ENCODE peak calls at places on chromosomes 1 and 21, in eight cellular contexts. H, C, G, F, Z, P, W and I are unnamed samples. For H3K4me1, the result is how much of the 10 kb centered on the place peaks cover.

GRCh38 chr1:116817582-116818064 is 63.4 kb downstream of the CD2 start:
- DNase-seq in H (peak), C (peak), G (peak), F (peak), Z (no peak), P (no peak), W (peak), I (peak)

GRCh38 chr1:238485062-238485905 is 594.6 kb upstream of the ZP4 start:
- DNase-seq in H (no peak), C (no peak), G (no peak), F (no peak), Z (no peak), P (no peak), W (peak), I (no peak)

GRCh38 chr1:20255666-20256065 is 35.0 kb upstream of the VWA5B1 start:
- DNase-seq in H (no peak), C (peak), G (no peak), F (no peak), Z (no peak), P (no peak), W (peak), I (no peak)

GRCh38 chr1:10799726-10800125 is 3.3 kb upstream of the CASZ1 start:
- DNase-seq in H (peak), C (no peak), G (no peak), F (no peak), Z (no peak), P (no peak), W (no peak), I (no peak)

GRCh38 chr1:159171254-159171687 is at the start of gene CADM3:
- DNase-seq in H (no peak), C (peak), G (no peak), F (no peak), Z (peak), P (no peak), W (no peak), I (no peak)

GRCh38 chr1:7265771-7266371 is 480.6 kb downstream of the CAMTA1 start:
- DNase-seq in H (no peak), C (peak), G (no peak), F (no peak), Z (no peak), P (no peak), W (peak), I (peak)

GRCh38 chr1:110215621-110216020 is 5.5 kb downstream of the KCNC4 start:
- DNase-seq in H (no peak), C (no peak), G (no peak), F (no peak), Z (no peak), P (no peak), W (no peak), I (no peak)

GRCh38 chr1:179119466-179119865 is 37.6 kb downstream of the TOR3A start:
- DNase-seq in H (no peak), C (no peak), G (no peak), F (no peak), Z (no peak), P (no peak), W (no peak), I (no peak)

GRCh38 chr1:183757061-183757460 is 47.9 kb upstream of the RGL1 start:
- DNase-seq in H (no peak), C (no peak), G (no peak), F (no peak), Z (no peak), P (no peak), W (peak), I (no peak)

GRCh38 chr1:193283026-193283425 is 96.6 kb upstream of the B3GALT2 start:
- DNase-seq in H (no peak), C (no peak), G (no peak), F (no peak), Z (no peak), P (no peak), W (peak), I (no peak)

GRCh38 chr1:242651817-242652216 is 127.3 kb upstream of the PLD5 start:
- DNase-seq in H (no peak), C (no peak), G (no peak), F (no peak), Z (no peak), P (no peak), W (no peak), I (no peak)

GRCh38 chr1:151165281-151165737 is 393 bp downstream of the LYSMD1 start:
- DNase-seq in H (no peak), C (peak), G (no peak), F (no peak), Z (peak), P (no peak), W (peak), I (no peak)

GRCh38 chr1:184330884-184331283 is 55.9 kb upstream of the C1orf21 start:
- DNase-seq in H (no peak), C (no peak), G (no peak), F (no peak), Z (no peak), P (no peak), W (no peak), I (no peak)

GRCh38 chr1:189681252-189681919 is 796.3 kb downstream of the BRINP3 start:
- DNase-seq in H (no peak), C (no peak), G (no peak), F (no peak), Z (no peak), P (no peak), W (no peak), I (no peak)

GRCh38 chr1:99598738-99599411 is 47.0 kb upstream of the PALMD start:
- DNase-seq in H (no peak), C (no peak), G (no peak), F (no peak), Z (peak), P (no peak), W (no peak), I (no peak)

GRCh38 chr1:31483012-31483946 is 70.3 kb downstream of the SERINC2 start:
- DNase-seq in H (no peak), C (peak), G (no peak), F (no peak), Z (no peak), P (no peak), W (peak), I (no peak)

GRCh38 chr1:10530281-10530740 is 55.6 kb downstream of the PEX14 start:
- DNase-seq in H (peak), C (no peak), G (no peak), F (no peak), Z (no peak), P (peak), W (no peak), I (no peak)

GRCh38 chr1:47554901-47555300 is 117.1 kb downstream of the FOXD2 start:
- DNase-seq in H (no peak), C (no peak), G (no peak), F (no peak), Z (no peak), P (no peak), W (peak), I (no peak)

GRCh38 chr1:147210987-147211386 is 14.2 kb downstream of the FMO5 start:
- DNase-seq in H (no peak), C (no peak), G (no peak), F (no peak), Z (no peak), P (no peak), W (no peak), I (no peak)

GRCh38 chr1:153752561-153753195 is 22.5 kb upstream of the SLC27A3 start:
- DNase-seq in H (no peak), C (no peak), G (no peak), F (no peak), Z (peak), P (peak), W (peak), I (no peak)

DNA sequence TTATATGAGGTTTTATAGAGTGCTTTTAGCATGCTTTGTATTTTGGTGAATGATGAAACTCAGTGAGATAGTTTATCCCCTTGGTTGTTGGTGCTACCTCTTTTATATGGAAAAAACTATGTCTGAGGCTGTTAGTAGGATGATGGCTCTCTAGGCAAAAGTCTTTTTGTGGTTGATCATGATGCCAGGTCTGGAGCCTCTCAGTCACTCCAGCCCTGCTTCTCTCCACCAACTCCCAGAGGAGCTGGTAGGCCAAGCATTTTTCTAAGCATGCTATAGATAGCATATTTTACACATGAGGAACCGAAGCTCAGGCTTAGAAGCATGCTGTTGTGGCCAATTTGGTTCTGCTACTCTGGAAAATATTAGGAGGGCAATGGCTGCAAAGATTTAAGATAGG is 82.2 kb downstream of the FMN2 start:
- DNase-seq in H (no peak), C (no peak), G (no peak), F (no peak), Z (no peak), P (no peak), W (peak), I (no peak)
- H3K27ac ChIP-seq in H (no peak), C (no peak), G (no peak), F (no peak), Z (no peak), P (no peak), W (peak), I (no peak)

DNA sequence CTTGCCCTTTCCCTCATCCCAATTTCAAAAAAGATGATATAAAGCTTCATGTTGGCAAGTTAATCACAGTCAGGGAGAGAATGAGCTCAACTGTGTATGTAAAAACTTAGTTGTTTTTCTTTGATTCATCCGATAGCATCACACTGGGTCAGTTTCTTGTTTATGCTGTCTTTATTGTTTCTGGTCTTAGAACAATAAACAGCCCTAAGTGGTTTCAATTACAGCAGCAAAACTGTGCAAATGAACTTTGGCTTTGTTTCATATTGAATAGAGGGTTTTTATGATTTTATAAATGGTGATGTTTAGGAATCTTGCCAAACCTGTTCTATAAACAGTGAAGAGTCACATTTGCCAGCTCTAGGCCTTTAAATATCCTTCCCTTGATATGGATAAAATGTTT is 423.7 kb upstream of the CXADR start:
- DNase-seq in H (no peak), C (no peak), G (no peak), F (no peak), Z (no peak), P (no peak), W (no peak), I (no peak)
- H3K4me3 ChIP-seq in H (no peak), C (no peak), G (no peak), F (no peak), Z (no peak), P (no peak), W (no peak), I (no peak)

DNA sequence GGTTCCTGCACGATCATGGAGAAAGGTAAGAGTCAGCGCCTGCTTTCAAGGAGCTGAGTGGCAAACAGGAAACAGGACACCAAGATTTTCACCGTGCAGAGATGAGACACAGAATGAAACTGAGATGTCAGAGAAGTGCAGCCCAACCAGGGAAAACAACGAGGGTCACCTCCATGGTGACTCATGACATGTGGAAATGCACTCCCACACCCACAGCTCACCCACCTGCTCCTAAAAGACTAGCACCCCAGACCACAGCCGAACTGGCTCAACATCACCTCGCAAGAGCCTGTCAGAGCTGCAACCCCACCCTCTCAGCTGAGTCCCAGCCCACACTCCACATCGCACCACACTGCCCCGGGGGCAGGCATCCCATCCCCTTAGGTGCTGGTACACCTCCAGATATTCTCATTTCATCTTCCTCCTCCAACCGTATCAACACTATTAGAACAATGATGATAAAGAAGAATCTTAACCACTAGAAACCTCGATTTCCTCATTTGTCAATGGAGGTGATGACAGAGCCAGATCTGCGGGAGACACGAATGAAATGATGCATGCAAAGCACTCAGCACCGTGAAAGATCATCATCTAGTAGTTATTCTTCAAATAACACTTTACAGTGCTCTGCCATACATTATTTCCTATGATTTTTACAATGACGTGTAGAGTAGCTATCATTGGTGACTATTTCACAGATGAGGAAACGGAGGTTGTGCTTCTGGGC is 103.2 kb downstream of the DMRTB1 start:
- DNase-seq in H (no peak), C (no peak), G (no peak), F (no peak), Z (no peak), P (no peak), W (no peak), I (no peak)
- H3K4me1 ChIP-seq in H (under half), C (under half), G (under half), F (under half), Z (under half), P (under half), W (under half), I (under half)

DNA sequence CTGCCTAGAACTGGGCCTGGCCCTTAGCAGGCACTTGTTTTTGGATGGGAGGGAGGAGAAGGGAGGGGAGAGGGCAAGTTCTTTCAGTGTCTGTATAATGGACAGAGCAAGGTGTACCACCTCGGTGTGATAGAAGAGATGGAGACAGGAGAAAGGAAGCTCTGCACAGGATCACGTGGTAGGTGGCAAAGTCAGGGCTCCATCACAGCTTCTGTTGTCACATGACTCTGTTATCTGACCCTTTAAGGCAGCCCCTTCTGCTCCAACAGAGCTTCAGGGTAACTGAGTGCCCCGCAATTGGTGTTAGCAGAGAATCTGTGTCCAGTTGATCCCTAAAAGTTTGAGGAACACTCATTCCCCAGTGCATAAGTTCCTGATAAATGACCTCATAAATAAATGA is 16.5 kb upstream of the ETS2 start:
- DNase-seq in H (no peak), C (no peak), G (no peak), F (no peak), Z (no peak), P (no peak), W (no peak), I (no peak)
- H3K27ac ChIP-seq in H (no peak), C (peak), G (no peak), F (no peak), Z (no peak), P (no peak), W (no peak), I (no peak)

GRCh38 chr1:3068400-3069361 is at the start of gene PRDM16:
- DNase-seq in H (peak), C (peak), G (no peak), F (no peak), Z (peak), P (peak), W (peak), I (no peak)
- H3K4me3 ChIP-seq in H (peak), C (peak), G (no peak), F (peak), Z (peak), P (peak), W (peak), I (no peak)

DNA sequence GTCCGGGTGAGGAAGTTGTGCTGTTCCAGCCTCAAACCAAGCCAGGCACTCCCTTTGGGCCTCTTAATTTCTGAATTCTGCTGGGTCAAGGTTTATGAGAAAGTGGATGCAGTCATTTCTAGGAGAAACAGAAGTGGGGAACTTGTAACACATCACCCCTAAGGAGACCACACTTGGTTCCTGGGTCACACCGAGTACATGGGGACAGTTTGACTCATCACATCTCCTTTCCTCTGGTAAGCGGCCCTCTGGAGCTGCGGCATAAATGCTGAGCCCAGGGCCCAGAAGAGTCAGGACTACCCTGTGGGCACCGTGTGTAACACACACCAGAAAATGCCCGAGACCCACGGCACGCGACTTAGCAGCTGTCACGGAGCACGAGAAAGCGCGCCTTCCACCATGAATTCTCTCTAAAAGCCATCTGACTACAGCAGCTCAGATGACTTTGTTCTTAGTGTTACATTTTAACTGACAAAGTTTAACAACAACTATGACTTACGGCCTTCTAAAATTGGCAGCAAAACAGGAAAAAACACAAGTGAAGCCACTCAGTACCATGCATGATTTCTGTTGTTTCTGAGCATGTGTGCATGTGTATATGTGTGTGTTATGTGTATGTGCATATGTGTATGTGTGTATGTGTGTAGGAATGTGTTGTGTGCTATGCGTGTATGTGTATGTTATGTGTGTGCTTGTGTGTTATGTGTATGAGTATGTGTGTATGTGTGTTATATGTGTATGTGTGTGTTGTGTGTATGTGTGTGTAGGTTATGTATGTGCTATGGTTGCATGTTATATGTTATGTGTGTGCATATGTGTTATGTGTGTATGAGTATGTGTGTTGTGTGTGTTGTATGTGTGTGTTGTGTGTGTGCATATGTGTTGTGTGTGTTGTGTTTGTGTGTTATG is 50.8 kb downstream of the TOMM20 start:
- DNase-seq in H (peak), C (no peak), G (no peak), F (no peak), Z (peak), P (no peak), W (peak), I (no peak)
- H3K4me1 ChIP-seq in H (half or more), C (under half), G (under half), F (under half), Z (half or more), P (under half), W (half or more), I (under half)

DNA sequence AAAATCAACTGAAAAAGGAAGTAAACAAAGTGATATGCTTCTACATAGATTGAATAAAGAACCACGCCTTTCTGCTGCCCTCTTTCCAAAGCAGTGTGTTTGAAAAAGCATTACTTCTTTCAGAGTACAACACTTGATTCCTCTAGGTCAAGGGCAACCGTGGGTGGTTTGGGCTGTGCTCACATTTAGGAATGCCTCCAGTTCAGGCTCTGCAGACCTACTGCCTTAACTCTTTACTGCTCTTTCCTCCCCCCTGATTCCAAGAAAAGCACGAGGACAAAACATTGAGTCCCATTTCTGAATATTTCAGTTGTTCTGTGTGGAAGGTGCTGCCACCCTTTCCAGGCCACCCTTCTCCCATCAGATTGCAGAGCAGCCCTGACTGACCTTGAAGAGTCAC is 45.2 kb downstream of the ADAMTS1 start:
- DNase-seq in H (no peak), C (no peak), G (no peak), F (no peak), Z (no peak), P (peak), W (peak), I (no peak)
- H3K27ac ChIP-seq in H (no peak), C (no peak), G (no peak), F (no peak), Z (peak), P (peak), W (peak), I (no peak)

GRCh38 chr1:9201421-9202239 is 32.9 kb upstream of the H6PD start:
- DNase-seq in H (no peak), C (no peak), G (no peak), F (no peak), Z (peak), P (peak), W (peak), I (no peak)
- H3K4me3 ChIP-seq in H (peak), C (no peak), G (no peak), F (peak), Z (peak), P (peak), W (peak), I (no peak)

GRCh38 chr1:196723325-196724185 is 51.1 kb upstream of the CFHR3 start:
- DNase-seq in H (no peak), C (no peak), G (peak), F (peak), Z (no peak), P (no peak), W (peak), I (no peak)

GRCh38 chr1:196717868-196718267 is 56.8 kb upstream of the CFHR3 start:
- DNase-seq in H (no peak), C (no peak), G (no peak), F (no peak), Z (no peak), P (no peak), W (no peak), I (no peak)
- H3K4me1 ChIP-seq in H (under half), C (under half), G (under half), F (under half), Z (under half), P (under half), W (under half), I (under half)

GRCh38 chr1:63626222-63626621 is 33.0 kb downstream of the PGM1 start:
- DNase-seq in H (no peak), C (no peak), G (no peak), F (no peak), Z (no peak), P (no peak), W (no peak), I (no peak)
- H3K27ac ChIP-seq in H (no peak), C (no peak), G (no peak), F (no peak), Z (peak), P (no peak), W (no peak), I (no peak)